ENCODE peak calls at places on chromosomes 4 and X, in five cellular contexts. M is DND-41, T is PC-3, U is HCT116, H is mammary epithelial cell. Q is an unnamed sample.

GRCh38 chr4:177484613-177485021 is 42.4 kb upstream of the AGA start:
- DNase-seq in H (peak; percentile 95), M (no peak), U (peak; percentile 23), T (peak; percentile 59), Q (peak; percentile 51)

GRCh38 chr4:87030606-87031441 is 96.0 kb downstream of the AFF1 start:
- DNase-seq in M (no peak), T (no peak), U (no peak), H (no peak), Q (peak; percentile 40)

GRCh38 chrX:123909498-123909897 is 49.6 kb downstream of the XIAP start:
- DNase-seq in H (no peak), T (no peak), M (no peak), U (no peak), Q (no peak)

GRCh38 chr4:958314-958665 is 15.1 kb downstream of the DGKQ start:
- DNase-seq in T (no peak), U (no peak), H (no peak), M (no peak), Q (no peak)

GRCh38 chr4:121658125-121658524 is 38.7 kb downstream of the ANXA5 start:
- DNase-seq in U (no peak), H (peak; percentile 28), T (no peak), M (no peak), Q (no peak)

GRCh38 chrX:32195611-32196010 is 1015.7 kb downstream of the DMD start:
- DNase-seq in H (no peak), U (no peak), T (no peak), M (no peak), Q (no peak)

GRCh38 chr4:170122252-170122651 is 32.5 kb upstream of the AADAT start:
- DNase-seq in H (peak; percentile 53), M (no peak), T (peak; percentile 44), U (no peak), Q (no peak)

GRCh38 chrX:41684940-41685339 is 3.8 kb upstream of the GPR34 start:
- DNase-seq in T (no peak), H (no peak), M (no peak), U (no peak), Q (no peak)

GRCh38 chrX:9885150-9885549 is 82.0 kb upstream of the CLDN34 start:
- DNase-seq in U (peak; percentile 16), M (peak; percentile 66), H (no peak), T (peak; percentile 74), Q (peak; percentile 75)

GRCh38 chr4:9847971-9848764 is 66.7 kb downstream of the DRD5 start:
- DNase-seq in U (no peak), M (no peak), H (no peak), T (no peak), Q (no peak)

GRCh38 chr4:45662996-45663395 is 460.9 kb downstream of the GABRG1 start:
- DNase-seq in H (peak; percentile 48), M (no peak), T (peak; percentile 46), U (no peak), Q (peak; percentile 9)

GRCh38 chr4:125961626-125962025 is 646.9 kb downstream of the FAT4 start:
- DNase-seq in H (no peak), U (no peak), M (no peak), T (no peak), Q (no peak)

GRCh38 chr4:85423414-85423813 is 51.5 kb upstream of the ARHGAP24 start:
- DNase-seq in T (peak; percentile 54), H (peak; percentile 54), U (no peak), M (no peak), Q (no peak)

GRCh38 chr4:110629780-110630500 is 7.1 kb upstream of the PITX2 start:
- DNase-seq in T (no peak), H (no peak), U (no peak), M (no peak), Q (peak; percentile 21)

GRCh38 chr4:9820343-9820742 is 38.9 kb downstream of the DRD5 start:
- DNase-seq in H (no peak), M (no peak), U (no peak), T (no peak), Q (no peak)

GRCh38 chrX:49070988-49071387 is 2.8 kb downstream of the PRAF2 start:
- DNase-seq in U (no peak), H (no peak), T (no peak), M (no peak), Q (no peak)

GRCh38 chr4:107974523-107974922 is 15.2 kb upstream of the HADH start:
- DNase-seq in T (no peak), U (no peak), M (no peak), H (no peak), Q (no peak)

GRCh38 chrX:17591741-17592110 is 145.6 kb upstream of the SCML1 start:
- DNase-seq in U (no peak), M (no peak), H (peak; percentile 72), T (peak; percentile 62), Q (no peak)

GRCh38 chr4:100539706-100540105 is 21.9 kb upstream of the EMCN start:
- DNase-seq in M (peak; percentile 47), U (no peak), H (no peak), T (no peak), Q (no peak)

GRCh38 chr4:14667624-14668295 is 334.5 kb upstream of the CPEB2 start:
- DNase-seq in U (no peak), M (no peak), T (peak; percentile 86), H (peak; percentile 51), Q (no peak)

GRCh38 chr4:116733368-116733767 is 352.0 kb downstream of the TRAM1L1 start:
- DNase-seq in U (no peak), T (no peak), H (no peak), M (no peak), Q (no peak)

GRCh38 chr4:76803522-76803921 is 94.4 kb downstream of the SOWAHB start:
- DNase-seq in H (peak; percentile 97), U (no peak), M (no peak), T (peak; percentile 92), Q (no peak)

GRCh38 chr4:128454281-128455075 is 166.9 kb upstream of the PGRMC2 start:
- DNase-seq in M (peak; percentile 83), H (peak; percentile 83), T (peak; percentile 87), U (peak; percentile 75), Q (peak; percentile 95)

GRCh38 chrX:153650959-153651358 is 4.0 kb downstream of the DUSP9 start:
- DNase-seq in T (no peak), U (no peak), H (no peak), M (no peak), Q (no peak)

GRCh38 chr4:74933562-74934015 is 673 bp downstream of the PARM1 start:
- DNase-seq in T (no peak), M (no peak), U (no peak), H (peak; percentile 19), Q (peak; percentile 53)

GRCh38 chr4:67456577-67457196 is 88.6 kb downstream of the CENPC start:
- DNase-seq in U (no peak), H (no peak), M (no peak), T (no peak), Q (peak; percentile 39)

GRCh38 chrX:29470029-29470428 is 745.3 kb upstream of the MAGEB2 start:
- DNase-seq in M (no peak), H (peak; percentile 35), T (no peak), U (peak; percentile 33), Q (no peak)

GRCh38 chr4:127781303-127782024 is 658 bp upstream of the HSPA4L start:
- DNase-seq in H (no peak), M (no peak), T (peak; percentile 27), U (no peak), Q (peak; percentile 73)

GRCh38 chrX:18886344-18887161 is 97.4 kb downstream of the PHKA2 start:
- DNase-seq in H (peak; percentile 45), M (no peak), T (peak; percentile 70), U (peak; percentile 57), Q (peak; percentile 70)
- H2AFZ ChIP-seq in H (peak overlapping the region; percentile 91), M (no peak overlapping the region), T (peak overlapping the region; percentile 85), U (no peak overlapping the region), Q (no peak overlapping the region)

GRCh38 chr4:145417348-145418130 is 64.1 kb upstream of the SMAD1 start:
- DNase-seq in T (no peak), M (no peak), U (no peak), H (no peak), Q (no peak)

GRCh38 chr4:145414224-145414623 is 67.4 kb upstream of the SMAD1 start:
- DNase-seq in H (no peak), M (no peak), U (no peak), T (no peak), Q (no peak)

GRCh38 chr4:145423017-145423708 is 58.5 kb upstream of the SMAD1 start:
- DNase-seq in M (no peak), U (no peak), T (peak; percentile 17), H (no peak), Q (no peak)

GRCh38 chr4:145420595-145421214 is 60.9 kb upstream of the SMAD1 start:
- DNase-seq in U (no peak), M (no peak), H (no peak), T (no peak), Q (no peak)

DNA sequence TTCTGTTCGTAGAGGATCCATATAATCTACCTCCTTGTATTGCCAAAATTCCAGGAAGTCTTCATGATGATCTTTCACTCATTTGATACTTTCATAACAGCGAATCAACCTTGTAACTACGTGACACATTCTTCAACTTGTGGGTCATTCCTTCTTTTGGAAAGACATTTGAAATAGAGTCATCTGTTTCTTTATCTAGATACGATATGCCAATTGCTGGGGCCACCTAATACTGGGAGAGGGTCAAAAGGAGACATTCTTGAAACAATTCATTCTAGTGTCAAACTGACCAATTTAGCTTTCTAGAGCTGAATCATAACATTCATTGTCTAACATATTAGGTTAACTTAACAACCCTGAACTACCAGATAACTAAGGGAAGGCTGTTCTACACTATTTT is 62.9 kb upstream of the SMAD1 start:
- DNase-seq in U (no peak), M (no peak), T (no peak), H (no peak), Q (no peak)
- H2AFZ ChIP-seq in U (no peak overlapping the region), M (no peak overlapping the region), T (no peak overlapping the region), H (no peak overlapping the region), Q (no peak overlapping the region)

DNA sequence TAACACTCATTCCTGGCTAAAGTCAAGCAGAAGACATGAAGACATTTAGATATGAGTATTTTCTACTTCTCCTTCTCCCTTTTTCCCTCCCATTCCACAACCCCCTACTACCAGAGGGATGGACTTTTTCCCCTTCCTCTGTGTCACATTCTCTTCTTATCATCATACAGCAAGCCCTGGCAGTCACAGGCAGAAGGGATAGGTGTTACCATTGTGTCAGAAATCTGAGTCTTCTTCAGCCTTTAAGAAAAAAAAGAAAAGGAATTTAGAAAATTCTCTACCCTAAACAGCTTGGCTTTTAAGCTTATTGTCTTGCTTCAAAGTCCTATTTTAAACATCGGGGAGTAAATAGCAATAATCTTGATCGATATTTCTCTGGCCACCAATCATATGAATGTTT is 30.8 kb upstream of the ADH1C start:
- DNase-seq in M (no peak), H (no peak), U (no peak), T (no peak), Q (no peak)
- H2AFZ ChIP-seq in M (no peak overlapping the region), H (no peak overlapping the region), U (no peak overlapping the region), T (no peak overlapping the region), Q (peak overlapping the region; percentile 28)

DNA sequence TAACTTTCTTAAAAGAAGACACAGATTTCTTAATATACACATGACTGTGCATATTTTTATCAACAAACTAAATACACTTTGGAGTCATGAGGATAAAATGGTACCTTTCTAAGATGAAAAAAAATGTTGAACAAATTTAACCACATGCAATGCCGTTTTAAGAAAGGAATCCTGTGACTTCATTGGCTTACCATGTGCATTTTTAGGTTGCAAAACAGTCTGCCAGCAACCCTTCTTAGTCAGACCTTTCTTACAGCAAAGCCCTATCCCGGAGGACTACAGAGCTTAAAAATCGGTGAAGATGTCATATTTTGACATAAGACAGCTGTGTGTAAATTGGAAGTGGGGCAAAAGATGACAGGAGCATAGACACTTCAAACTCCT is 51.6 kb downstream of the GASK1B start:
- DNase-seq in T (no peak), M (no peak), U (no peak), H (peak; percentile 57), Q (no peak)
- H2AFZ ChIP-seq in T (no peak overlapping the region), M (no peak overlapping the region), U (no peak overlapping the region), H (no peak overlapping the region), Q (peak overlapping the region; percentile 9)

Q was measured in GM23338.